ENCODE peak calls at places on chromosomes 11 and 22, in five cellular contexts. V is transverse colon, N is mucosa of descending colon, B is foreskin fibroblast, F is heart left ventricle. U is an unnamed sample.

GRCh38 chr11:67390947-67391303 is 861 bp upstream of the RAD9A start:
- DNase-seq in B (no peak), F (no peak), V (no peak), N (no peak), U (no peak)

GRCh38 chr11:665707-666281 is 28.7 kb downstream of the DRD4 start:
- DNase-seq in V (no peak), F (no peak), N (peak; percentile 47), B (peak; percentile 91), U (peak; percentile 42)

GRCh38 chr11:60377737-60378136 is 595 bp upstream of the MS4A7 start:
- DNase-seq in B (no peak), N (peak; percentile 53), V (peak; percentile 49), F (peak; percentile 50), U (no peak)

GRCh38 chr22:39282642-39283311 is 36.6 kb downstream of the RPL3 start:
- DNase-seq in V (no peak), F (peak; percentile 46), B (no peak), N (no peak), U (no peak)

GRCh38 chr22:26673485-26673884 is 16.1 kb downstream of the MIAT start:
- DNase-seq in B (peak; percentile 37), F (no peak), V (peak; percentile 22), N (no peak), U (no peak)

GRCh38 chr11:35272391-35272821 is 133.4 kb downstream of the CD44 start:
- DNase-seq in V (peak; percentile 12), B (no peak), F (no peak), N (no peak), U (no peak)

GRCh38 chr22:36781656-36782627 is 6.0 kb upstream of the IFT27 start:
- DNase-seq in N (peak; percentile 80), B (peak; percentile 94), F (peak; percentile 73), V (peak; percentile 88), U (no peak)

GRCh38 chr11:88175004-88175706 is at the start of gene RAB38:
- DNase-seq in N (peak; percentile 68), V (peak; percentile 58), F (peak; percentile 18), B (peak; percentile 63), U (no peak)

GRCh38 chr11:2576536-2576935 is 123.3 kb downstream of the KCNQ1OT1 start:
- DNase-seq in N (peak; percentile 44), B (no peak), F (no peak), V (peak; percentile 5), U (no peak)

GRCh38 chr11:34356576-34356917 is 1.3 kb downstream of the ABTB2 start:
- DNase-seq in B (peak; percentile 56), N (peak; percentile 68), V (no peak), F (peak; percentile 23), U (no peak)

GRCh38 chr11:58784995-58785394 is 53.3 kb upstream of the GLYAT start:
- DNase-seq in V (no peak), F (no peak), N (no peak), B (no peak), U (no peak)
- H3K4me3 ChIP-seq in V (no peak overlapping the region), F (no peak overlapping the region), N (no peak overlapping the region), B (no peak overlapping the region), U (no peak overlapping the region)

DNA sequence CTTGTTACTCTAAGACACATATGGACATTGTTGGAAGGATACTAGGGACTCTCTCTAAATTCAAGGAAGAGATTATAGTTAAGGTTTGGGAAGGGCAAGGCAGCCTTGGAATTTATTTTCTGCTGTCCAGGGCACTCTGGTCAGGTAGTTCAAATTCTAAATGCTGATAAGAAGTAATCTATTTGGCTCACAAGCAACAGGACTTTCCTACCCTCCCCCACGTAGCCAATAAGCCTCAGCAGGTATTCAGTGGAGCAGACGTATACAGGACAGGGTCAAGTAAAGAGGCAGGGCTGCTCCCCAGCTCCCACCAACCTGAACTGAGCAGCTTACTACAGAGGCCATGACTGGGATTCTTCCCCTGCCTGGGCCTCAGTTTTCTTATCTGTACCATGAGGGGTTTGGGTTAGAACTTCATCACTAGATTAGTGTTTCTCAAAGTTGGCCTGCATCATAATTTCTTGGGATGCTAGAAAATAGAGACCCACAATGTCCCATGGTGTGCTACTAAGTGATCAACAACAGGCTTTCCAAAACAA is 6.1 kb upstream of the INSC start:
- DNase-seq in V (no peak), B (no peak), F (no peak), N (no peak), U (no peak)
- H3K4me3 ChIP-seq in V (no peak overlapping the region), B (no peak overlapping the region), F (no peak overlapping the region), N (no peak overlapping the region), U (no peak overlapping the region)

DNA sequence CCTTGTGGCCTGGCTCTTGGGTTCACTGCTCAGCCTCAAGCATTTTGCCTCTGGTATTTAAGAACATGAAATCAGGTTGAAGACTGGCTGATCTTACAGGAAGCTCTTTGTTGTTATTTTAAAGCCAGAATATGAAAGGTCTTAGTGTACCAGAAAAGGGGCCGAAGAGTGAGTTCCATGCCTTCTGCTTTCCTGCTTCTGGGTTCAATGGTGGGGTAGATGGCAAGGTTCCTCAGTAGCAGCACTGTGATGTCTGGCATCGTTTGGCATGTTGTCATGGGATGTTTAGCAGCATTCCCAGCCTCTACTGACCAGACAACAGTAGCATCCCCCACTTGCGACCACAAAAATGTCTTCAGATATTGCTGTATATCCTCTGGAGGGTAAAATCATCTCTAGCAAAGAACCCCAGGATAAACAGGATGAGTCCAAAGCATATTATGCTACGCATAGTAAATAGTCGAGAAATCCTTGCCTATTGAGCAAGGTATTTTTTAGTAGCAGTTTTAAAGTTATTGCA is 2.4 kb downstream of the VPS26B start:
- DNase-seq in N (no peak), F (no peak), B (peak; percentile 7), V (no peak), U (no peak)
- H3K4me3 ChIP-seq in N (no peak overlapping the region), F (no peak overlapping the region), B (peak overlapping the region; percentile 97), V (no peak overlapping the region), U (no peak overlapping the region)

DNA sequence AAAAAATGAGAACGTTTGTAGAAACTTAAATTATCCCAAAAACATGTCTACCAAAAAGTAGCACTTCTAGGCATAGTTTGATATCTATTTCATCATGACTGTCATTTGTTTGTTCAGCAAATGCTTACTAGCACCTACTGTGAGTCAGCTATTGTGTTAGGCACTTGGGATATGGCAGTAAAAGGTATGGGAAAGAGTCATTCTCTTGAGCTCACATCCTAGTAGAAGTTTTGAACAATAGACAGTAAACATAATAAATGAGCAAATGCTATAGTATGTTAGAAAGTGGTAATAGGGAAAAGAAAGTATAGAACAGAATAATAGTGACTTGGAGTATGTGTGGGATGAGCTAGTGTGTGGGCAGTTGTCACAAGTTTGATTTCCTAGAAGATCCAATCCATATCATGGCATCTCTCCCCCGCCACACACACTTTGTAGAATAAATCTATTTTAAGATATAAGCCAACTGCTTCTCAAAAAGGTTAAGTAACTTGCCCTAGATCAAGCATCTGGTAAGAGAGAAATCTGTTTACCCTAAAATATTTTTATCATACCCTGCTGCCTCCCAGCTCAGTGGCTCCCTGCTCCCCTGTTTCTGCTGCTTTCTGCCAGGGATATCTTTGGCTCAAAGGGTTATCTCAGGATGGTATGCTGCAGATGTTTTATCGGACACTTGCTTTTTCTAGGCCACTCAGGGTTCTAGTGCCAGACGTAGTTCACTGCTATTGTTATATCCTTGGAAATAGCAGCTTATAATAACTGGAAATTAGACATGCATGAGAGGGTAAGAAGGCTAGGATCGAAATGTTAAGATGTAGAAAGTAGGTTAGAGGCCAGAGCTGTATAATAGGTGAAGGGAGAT is 129.7 kb downstream of the NCAM1 start:
- DNase-seq in B (no peak), V (no peak), F (no peak), N (no peak), U (no peak)
- H3K4me3 ChIP-seq in B (no peak overlapping the region), V (no peak overlapping the region), F (no peak overlapping the region), N (no peak overlapping the region), U (no peak overlapping the region)

U was measured in BJ.